ENCODE peak calls at places on chromosomes 3 and 15, in ten cellular contexts. P, T, S, I, J, G, H, U, E and R are unnamed samples.

GRCh38 chr3:122520861-122521260 is 6.1 kb upstream of the KPNA1 start:
- DNase-seq in P (no peak), T (no peak), S (no peak), I (no peak), J (no peak), G (no peak), H (no peak), U (no peak), E (no peak), R (peak; percentile 66)

GRCh38 chr3:72049300-72049699 is 264.4 kb upstream of the PROK2 start:
- DNase-seq in P (no peak), T (no peak), S (no peak), I (no peak), J (no peak), G (no peak), H (no peak), U (no peak), E (no peak), R (no peak)

GRCh38 chr15:36903922-36904479 is 196.3 kb downstream of the MEIS2 start:
- DNase-seq in P (peak; percentile 89), T (no peak), S (no peak), I (no peak), J (no peak), G (no peak), H (peak; percentile 21), U (no peak), E (peak; percentile 9), R (no peak)

GRCh38 chr15:36365963-36366362 is 213.5 kb upstream of the CDIN1 start:
- DNase-seq in P (peak; percentile 41), T (peak; percentile 75), S (no peak), I (no peak), J (peak; percentile 63), G (no peak), H (no peak), U (no peak), E (no peak), R (peak; percentile 30)

GRCh38 chr3:632571-633170 is 436.1 kb downstream of the CHL1 start:
- DNase-seq in P (peak; percentile 47), T (peak; percentile 57), S (peak; percentile 82), I (peak; percentile 35), J (peak; percentile 70), G (peak; percentile 67), H (peak; percentile 76), U (no peak), E (peak; percentile 41), R (peak; percentile 58)

GRCh38 chr3:63990733-63991132 is 32.6 kb downstream of the PSMD6 start:
- DNase-seq in P (no peak), T (peak; percentile 37), S (no peak), I (no peak), J (no peak), G (no peak), H (no peak), U (no peak), E (no peak), R (no peak)

GRCh38 chr3:182913889-182914288 is 66.4 kb downstream of the DCUN1D1 start:
- DNase-seq in P (no peak), T (no peak), S (no peak), I (no peak), J (no peak), G (peak; percentile 80), H (no peak), U (no peak), E (no peak), R (no peak)

GRCh38 chr15:91208366-91208765 is 108.3 kb downstream of the SV2B start:
- DNase-seq in P (no peak), T (no peak), S (no peak), I (no peak), J (no peak), G (no peak), H (no peak), U (no peak), E (no peak), R (no peak)

GRCh38 chr3:188077160-188077812 is 76.7 kb upstream of the LPP start:
- DNase-seq in P (no peak), T (no peak), S (no peak), I (no peak), J (peak; percentile 46), G (no peak), H (no peak), U (peak; percentile 23), E (no peak), R (peak; percentile 80)

GRCh38 chr3:174186339-174186984 is 672.7 kb upstream of the NAALADL2 start:
- DNase-seq in P (no peak), T (no peak), S (no peak), I (no peak), J (no peak), G (no peak), H (no peak), U (no peak), E (no peak), R (no peak)

GRCh38 chr15:70789213-70789612 is 25.9 kb upstream of the UACA start:
- DNase-seq in P (no peak), T (peak; percentile 34), S (no peak), I (no peak), J (no peak), G (no peak), H (peak; percentile 22), U (no peak), E (no peak), R (peak; percentile 50)

GRCh38 chr3:30913176-30913575 is 18.7 kb upstream of the GADL1 start:
- DNase-seq in P (no peak), T (peak; percentile 29), S (no peak), I (no peak), J (peak; percentile 91), G (no peak), H (no peak), U (no peak), E (no peak), R (peak; percentile 39)

GRCh38 chr15:55290361-55291057 is 896 bp upstream of the RAB27A start:
- DNase-seq in P (peak; percentile 70), T (peak; percentile 87), S (peak; percentile 78), I (no peak), J (peak; percentile 88), G (peak; percentile 83), H (peak; percentile 91), U (peak; percentile 83), E (no peak), R (peak; percentile 90)

DNA sequence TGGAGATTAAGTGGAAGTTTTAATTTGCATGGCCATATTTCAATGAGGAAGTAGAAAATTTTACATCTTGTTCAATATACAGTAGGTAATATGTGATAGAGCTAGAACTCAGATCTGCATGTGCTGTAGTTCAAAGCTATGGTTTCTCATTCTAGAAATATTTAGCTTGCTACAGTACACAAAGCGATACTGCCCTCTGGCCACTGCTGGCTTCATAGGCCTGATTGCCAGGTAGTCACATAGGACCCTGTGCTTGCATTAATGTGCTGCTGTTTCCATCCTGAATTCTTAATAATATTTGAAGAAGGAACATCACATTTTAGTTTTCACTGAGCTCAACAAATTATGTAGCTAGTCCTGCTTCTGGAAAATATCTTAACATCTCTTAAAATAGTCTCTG is 87.0 kb downstream of the PLSCR2 start:
- DNase-seq in P (peak; percentile 16), T (peak; percentile 62), S (peak; percentile 13), I (peak; percentile 15), J (peak; percentile 48), G (no peak), H (peak; percentile 60), U (no peak), E (no peak), R (peak; percentile 72)
- H3K4me3 ChIP-seq in P (no peak overlapping the region), T (no peak overlapping the region), S (no peak overlapping the region), I (no peak overlapping the region), J (no peak overlapping the region), G (no peak overlapping the region), H (no peak overlapping the region), U (no peak overlapping the region), E (no peak overlapping the region), R (no peak overlapping the region)

GRCh38 chr3:58466899-58467563 is 24.9 kb upstream of the KCTD6 start:
- DNase-seq in P (no peak), T (no peak), S (no peak), I (no peak), J (no peak), G (no peak), H (no peak), U (no peak), E (no peak), R (no peak)

GRCh38 chr3:58473275-58473674 is 18.6 kb upstream of the KCTD6 start:
- DNase-seq in P (no peak), T (no peak), S (no peak), I (no peak), J (no peak), G (no peak), H (no peak), U (no peak), E (no peak), R (no peak)

GRCh38 chr3:58471025-58471887 is 20.6 kb upstream of the KCTD6 start:
- DNase-seq in P (peak; percentile 90), T (peak; percentile 79), S (peak; percentile 31), I (peak; percentile 60), J (peak; percentile 79), G (no peak), H (peak; percentile 79), U (no peak), E (peak; percentile 78), R (peak; percentile 99)

GRCh38 chr3:58469096-58469495 is 22.8 kb upstream of the KCTD6 start:
- DNase-seq in P (no peak), T (no peak), S (no peak), I (no peak), J (no peak), G (no peak), H (no peak), U (no peak), E (no peak), R (no peak)

GRCh38 chr3:58470363-58471024 is 21.4 kb upstream of the KCTD6 start:
- DNase-seq in P (no peak), T (no peak), S (peak; percentile 44), I (no peak), J (no peak), G (no peak), H (peak; percentile 27), U (no peak), E (no peak), R (no peak)
- H3K4me3 ChIP-seq in P (no peak overlapping the region), T (no peak overlapping the region), S (no peak overlapping the region), I (no peak overlapping the region), J (no peak overlapping the region), G (no peak overlapping the region), H (no peak overlapping the region), U (no peak overlapping the region), E (no peak overlapping the region), R (no peak overlapping the region)

GRCh38 chr3:128367726-128368125 is 99.0 kb downstream of the DNAJB8 start:
- DNase-seq in P (peak; percentile 3), T (no peak), S (peak; percentile 33), I (no peak), J (no peak), G (no peak), H (no peak), U (no peak), E (no peak), R (peak; percentile 27)
- H3K4me3 ChIP-seq in P (no peak overlapping the region), T (no peak overlapping the region), S (no peak overlapping the region), I (no peak overlapping the region), J (no peak overlapping the region), G (no peak overlapping the region), H (no peak overlapping the region), U (no peak overlapping the region), E (no peak overlapping the region), R (no peak overlapping the region)

DNA sequence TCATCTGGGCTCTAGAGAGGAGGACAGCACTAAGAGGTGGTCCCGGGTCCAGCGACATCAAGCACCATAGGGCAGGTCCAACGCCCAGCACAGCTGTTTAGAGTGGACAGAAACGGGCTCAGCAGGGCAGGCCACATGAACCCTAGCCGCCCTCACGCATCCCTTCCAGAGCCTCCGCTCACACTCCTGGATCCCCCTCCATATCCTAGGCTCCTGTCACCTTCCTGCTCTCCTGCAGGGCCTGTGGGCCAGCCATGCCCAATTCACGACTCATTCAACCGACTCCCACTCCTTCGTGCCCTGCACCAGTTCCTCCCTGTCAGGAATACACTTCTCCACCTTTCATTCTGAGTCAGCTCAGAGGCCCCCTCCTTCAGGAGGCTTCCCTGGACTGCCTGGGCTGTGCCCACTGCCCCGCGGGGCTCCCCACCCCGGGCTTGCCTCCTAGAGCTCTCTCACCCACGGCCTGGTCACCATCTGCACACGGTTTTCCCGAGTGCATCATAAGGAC is 90.2 kb downstream of the LINGO1 start:
- DNase-seq in P (peak; percentile 68), T (peak; percentile 21), S (no peak), I (no peak), J (peak; percentile 34), G (no peak), H (no peak), U (no peak), E (no peak), R (no peak)
- H3K4me3 ChIP-seq in P (peak overlapping the region; percentile 43), T (peak overlapping the region; percentile 50), S (no peak overlapping the region), I (peak overlapping the region; percentile 36), J (peak overlapping the region; percentile 51), G (peak overlapping the region; percentile 70), H (no peak overlapping the region), U (no peak overlapping the region), E (peak overlapping the region; percentile 62), R (no peak overlapping the region)